ENCODE peak calls at places on chromosome 19, in five cellular contexts. I, D, S, M and L are unnamed samples.
A peak's percentile ranks its signal among the peaks of the same experiment; 100 is the strongest.

GRCh38 chr19:40611096-40611495 is 9.9 kb downstream of the LTBP4 start:
- DNase-seq in S (peak; percentile 80), D (no peak), I (peak; percentile 49), M (no peak), L (peak; percentile 66)

GRCh38 chr19:41546386-41546789 is 29.6 kb upstream of the CEACAM21 start:
- DNase-seq in D (no peak), S (peak; percentile 87), I (peak; percentile 82), M (no peak), L (no peak)

GRCh38 chr19:33502521-33502920 is 19.1 kb downstream of the PEPD start:
- DNase-seq in D (no peak), S (no peak), I (no peak), M (no peak), L (peak; percentile 2)

GRCh38 chr19:5237190-5237780 is 103.3 kb downstream of the PTPRS start:
- DNase-seq in S (no peak), I (no peak), M (no peak), D (no peak), L (no peak)

GRCh38 chr19:3006075-3006767 is 22.9 kb downstream of the TLE2 start:
- DNase-seq in I (no peak), D (no peak), S (no peak), M (no peak), L (no peak)

GRCh38 chr19:4374451-4375163 is 25.7 kb downstream of the SH3GL1 start:
- DNase-seq in D (peak; percentile 78), I (no peak), M (peak; percentile 84), S (no peak), L (peak; percentile 96)

GRCh38 chr19:39499082-39499642 is 415 bp downstream of the DLL3 start:
- DNase-seq in S (peak; percentile 73), I (peak; percentile 25), M (peak; percentile 23), D (no peak), L (no peak)

GRCh38 chr19:6970478-6970877 is 50.8 kb downstream of the MBD3L2B start:
- DNase-seq in S (no peak), D (no peak), M (no peak), I (peak; percentile 31), L (no peak)

GRCh38 chr19:2296141-2296540 is 11.8 kb downstream of the LINGO3 start:
- DNase-seq in M (no peak), S (peak; percentile 74), I (no peak), D (no peak), L (peak; percentile 42)

GRCh38 chr19:40623403-40624239 is 22.5 kb downstream of the LTBP4 start:
- DNase-seq in M (peak; percentile 63), S (no peak), I (no peak), D (peak; percentile 24), L (no peak)

GRCh38 chr19:55175117-55175867 is 4.8 kb downstream of the SYT5 start:
- DNase-seq in I (no peak), S (no peak), M (no peak), D (no peak), L (no peak)

GRCh38 chr19:17944301-17944700 is 11.5 kb downstream of the CCDC124 start:
- DNase-seq in M (peak; percentile 71), I (no peak), D (peak; percentile 40), S (no peak), L (no peak)

GRCh38 chr19:4717966-4718701 is 5.5 kb downstream of the DPP9 start:
- DNase-seq in D (no peak), I (no peak), M (no peak), S (no peak), L (no peak)

GRCh38 chr19:15198006-15198356 is 2.8 kb downstream of the NOTCH3 start:
- DNase-seq in M (no peak), D (no peak), I (no peak), S (no peak), L (no peak)

GRCh38 chr19:52946322-52947310 is 16.1 kb downstream of the ZNF816 start:
- DNase-seq in M (peak; percentile 43), D (peak; percentile 42), S (no peak), I (no peak), L (peak; percentile 88)

GRCh38 chr19:45069056-45069455 is 7.2 kb downstream of the ZNF296 start:
- DNase-seq in S (no peak), M (peak; percentile 26), I (no peak), D (no peak), L (no peak)

GRCh38 chr19:8484331-8484894 is 18.0 kb downstream of the PRAM1 start:
- DNase-seq in M (no peak), D (no peak), S (peak; percentile 82), I (no peak), L (peak; percentile 81)

GRCh38 chr19:4152241-4152998 is 1.0 kb upstream of the CREB3L3 start:
- DNase-seq in M (no peak), D (no peak), S (no peak), I (no peak), L (no peak)

GRCh38 chr19:35029737-35030256 is 473 bp upstream of the SCN1B start:
- DNase-seq in M (no peak), I (no peak), S (no peak), D (no peak), L (peak; percentile 67)

GRCh38 chr19:49890349-49891311 is 6.1 kb downstream of the IL4I1 start:
- DNase-seq in M (no peak), D (no peak), I (peak; percentile 72), S (peak; percentile 89), L (no peak)

GRCh38 chr19:57552432-57552831 is 7.2 kb downstream of the ZNF550 start:
- DNase-seq in S (no peak), M (no peak), I (no peak), D (no peak), L (no peak)

DNA sequence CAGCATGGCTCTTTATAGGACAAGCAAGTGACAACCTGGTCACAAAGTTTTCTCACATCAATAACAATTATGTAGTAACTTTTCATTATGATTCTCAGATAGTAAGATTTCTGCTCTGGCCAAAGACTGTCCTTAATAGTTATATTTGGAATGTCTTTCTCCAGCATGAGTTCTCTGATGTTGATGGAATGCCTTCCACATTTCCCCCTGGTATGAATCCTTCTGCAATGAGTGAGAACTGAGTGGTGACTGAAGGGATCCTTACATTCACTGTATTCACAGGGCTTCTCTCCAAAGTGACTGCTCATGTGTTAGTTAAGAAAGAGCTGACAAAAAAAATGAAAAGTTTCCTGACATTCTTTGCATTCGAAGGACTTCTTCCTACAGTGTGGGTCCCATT is 13.2 kb downstream of the ZNF550 start:
- DNase-seq in M (no peak), S (no peak), D (no peak), I (no peak), L (no peak)
- H3K36me3 ChIP-seq in M (peaks cover 77% of the 10 kb centered on the region), S (peaks cover 92% of the 10 kb centered on the region), D (no peaks in the 10 kb centered on the region), I (peaks cover 83% of the 10 kb centered on the region), L (peaks cover 51% of the 10 kb centered on the region)

DNA sequence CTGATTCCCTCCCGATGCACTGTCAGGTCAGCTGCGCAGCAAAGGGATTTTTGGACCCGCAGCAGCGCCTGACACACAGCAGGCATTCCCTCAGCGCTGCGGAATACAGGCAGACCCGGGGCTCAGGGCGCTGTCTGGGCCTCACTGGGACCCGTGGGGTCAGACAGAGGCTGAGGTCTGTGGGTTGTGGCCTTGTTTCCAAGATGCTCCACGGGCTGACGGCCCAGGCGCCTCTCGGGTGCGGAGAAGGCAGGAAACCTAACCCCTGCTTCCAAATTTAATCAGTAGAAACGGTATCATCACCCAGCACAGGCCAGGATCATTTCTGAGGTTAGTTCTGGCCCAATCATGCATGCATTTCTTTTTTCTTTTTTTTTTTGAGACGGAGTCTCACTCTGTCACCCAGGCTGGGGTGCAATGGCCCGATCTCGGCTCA is 686 bp upstream of the RNF126 start:
- DNase-seq in S (no peak), I (no peak), D (no peak), M (no peak), L (no peak)
- H3K4me1 ChIP-seq in S (peaks cover 41% of the 10 kb centered on the region), I (peaks cover 47% of the 10 kb centered on the region), D (no peaks in the 10 kb centered on the region), M (peaks cover 8% of the 10 kb centered on the region), L (no peaks in the 10 kb centered on the region)

GRCh38 chr19:43699506-43700367 is 16.1 kb upstream of the IRGC start:
- DNase-seq in M (peak; percentile 46), S (peak; percentile 80), D (no peak), I (no peak), L (peak; percentile 81)
- H3K4me3 ChIP-seq in M (no peak overlapping the region), S (peak overlapping the region; percentile 22), D (no peak overlapping the region), I (no peak overlapping the region), L (no peak overlapping the region)

DNA sequence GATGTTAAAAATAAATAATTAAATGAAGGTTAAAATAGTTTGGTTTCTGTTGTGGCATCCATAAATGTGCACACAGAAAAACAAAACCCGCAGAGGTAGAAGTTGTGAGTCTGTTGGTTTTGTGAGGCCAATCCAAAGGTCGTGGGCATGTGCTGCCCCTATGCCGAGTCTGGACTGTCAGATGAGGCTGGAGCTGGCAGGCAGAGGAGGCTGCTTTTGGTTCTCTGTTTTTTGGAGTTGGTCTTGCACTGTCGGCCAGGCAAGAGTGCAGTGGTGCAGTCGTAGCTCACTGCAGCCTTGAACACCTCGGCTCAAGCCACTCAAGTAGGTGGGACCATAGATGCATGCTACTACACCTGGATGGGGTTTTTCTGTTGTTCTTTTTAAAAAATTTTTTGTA is 43.7 kb downstream of the TSSK6 start:
- DNase-seq in S (no peak), I (no peak), D (no peak), M (no peak), L (no peak)
- H3K36me3 ChIP-seq in S (peaks cover 8% of the 10 kb centered on the region), I (peaks cover 32% of the 10 kb centered on the region), D (no peaks in the 10 kb centered on the region), M (no peaks in the 10 kb centered on the region), L (peaks cover 2% of the 10 kb centered on the region)

GRCh38 chr19:43503501-43504425 is 783 bp downstream of the PHLDB3 start:
- DNase-seq in M (peak; percentile 89), D (peak; percentile 98), I (peak; percentile 97), S (peak; percentile 99), L (peak; percentile 98)
- H3K4me1 ChIP-seq in M (no peaks in the 10 kb centered on the region), D (no peaks in the 10 kb centered on the region), I (peaks cover 34% of the 10 kb centered on the region), S (peaks cover 14% of the 10 kb centered on the region), L (no peaks in the 10 kb centered on the region)

DNA sequence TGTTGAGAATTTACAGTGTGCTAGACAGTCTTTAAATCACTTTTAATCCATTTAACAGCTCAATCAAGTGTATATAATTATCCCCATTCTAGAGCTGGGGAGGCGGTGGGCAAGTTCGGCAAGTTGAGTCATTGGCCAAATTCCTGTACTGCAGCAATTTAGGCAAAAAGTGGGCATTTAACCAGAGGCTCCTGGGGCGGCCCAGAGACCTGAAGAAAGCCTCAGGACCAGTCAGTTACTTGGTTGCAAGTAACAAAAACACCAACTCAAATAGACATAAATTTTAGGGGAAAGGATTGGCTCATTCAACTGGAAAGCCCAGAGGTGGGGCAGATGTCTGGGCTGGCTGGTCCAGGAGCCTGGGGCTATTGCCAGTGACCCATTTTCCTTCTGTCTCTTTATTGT is 97.1 kb downstream of the SIPA1L3 start:
- DNase-seq in M (peak; percentile 37), S (no peak), I (no peak), D (no peak), L (no peak)
- H3K4me3 ChIP-seq in M (peak overlapping the region; percentile 17), S (peak overlapping the region; percentile 32), I (no peak overlapping the region), D (peak overlapping the region; percentile 35), L (peak overlapping the region; percentile 44)

DNA sequence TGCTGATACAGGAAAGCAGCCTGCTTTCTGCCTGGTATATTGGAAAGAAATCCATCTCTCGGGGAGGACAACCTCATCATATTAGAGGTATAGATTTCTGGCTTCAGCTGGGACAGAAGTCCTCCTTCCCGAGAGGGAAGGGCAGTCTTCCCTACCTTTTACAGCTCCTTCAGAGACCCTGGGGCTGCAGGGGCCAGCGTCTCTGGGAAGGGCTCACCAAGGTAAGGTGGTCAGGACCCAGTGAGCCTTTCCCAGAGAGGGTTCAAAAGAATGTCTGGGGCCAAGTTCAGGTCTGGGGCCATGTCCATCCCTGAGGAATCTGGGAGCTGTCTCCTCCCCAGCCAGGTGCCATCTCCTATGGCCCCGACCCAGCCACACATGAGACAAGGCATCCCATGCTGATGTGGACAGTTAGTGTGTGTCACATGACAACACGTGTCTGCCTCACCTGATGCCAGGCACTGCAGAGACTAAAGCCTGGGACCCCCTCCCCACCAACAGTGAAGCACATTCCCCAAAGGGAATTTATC is 136.4 kb downstream of the URI1 start:
- DNase-seq in S (peak; percentile 31), M (no peak), I (no peak), D (no peak), L (no peak)
- H3K36me3 ChIP-seq in S (no peaks in the 10 kb centered on the region), M (no peaks in the 10 kb centered on the region), I (no peaks in the 10 kb centered on the region), D (no peaks in the 10 kb centered on the region), L (no peaks in the 10 kb centered on the region)